ENCODE peak calls at places on chromosomes 11 and 22, in seven cellular contexts. T, X, E, K, O, N and H are unnamed samples.

GRCh38 chr11:133711545-133711944 is 133.8 kb downstream of the SPATA19 start:
- DNase-seq in T (no peak), X (no peak), E (no peak), K (no peak), O (no peak), N (no peak), H (no peak)

GRCh38 chr22:46674367-46674781 is 54.2 kb downstream of the GRAMD4 start:
- DNase-seq in T (no peak), X (no peak), E (peak), K (no peak), O (peak), N (no peak), H (peak)

GRCh38 chr11:66450610-66451009 is 12.0 kb upstream of the MRPL11 start:
- DNase-seq in T (no peak), X (no peak), E (no peak), K (no peak), O (no peak), N (no peak), H (no peak)

GRCh38 chr11:63896071-63896470 is 20.9 kb downstream of the RCOR2 start:
- DNase-seq in T (no peak), X (no peak), E (no peak), K (no peak), O (no peak), N (no peak), H (no peak)

GRCh38 chr11:70567680-70568503 is 169.6 kb downstream of the CTTN start:
- DNase-seq in T (no peak), X (peak), E (peak), K (peak), O (no peak), N (peak), H (no peak)

GRCh38 chr22:44721206-44721605 is 19.2 kb downstream of the PRR5 start:
- DNase-seq in T (peak), X (no peak), E (no peak), K (no peak), O (no peak), N (no peak), H (peak)

GRCh38 chr11:66008468-66009101 is 3.2 kb upstream of the CST6 start:
- DNase-seq in T (peak), X (no peak), E (no peak), K (no peak), O (no peak), N (no peak), H (no peak)

GRCh38 chr11:7558046-7558445 is 44.2 kb downstream of the PPFIBP2 start:
- DNase-seq in T (no peak), X (no peak), E (no peak), K (no peak), O (no peak), N (no peak), H (no peak)